ENCODE peak calls at places on chromosomes 13 and 19, in seven cellular contexts. One of them, this sample, is unnamed.

GRCh38 chr13:89401209-89401810 is 1730.1 kb downstream of the SLITRK5 start:
- DNase-seq in fibroblast of villous mesenchyme: peak
- DNase-seq in nephron progenitor cell: no peak
- DNase-seq in AG09319: peak
- DNase-seq in HFFc6: no peak
- DNase-seq in tibial artery: no peak
- DNase-seq in hepatocyte: peak
- DNase-seq in this sample: no peak

GRCh38 chr19:14561832-14562351 is 10.0 kb downstream of the NDUFB7 start:
- DNase-seq in fibroblast of villous mesenchyme: peak
- DNase-seq in nephron progenitor cell: no peak
- DNase-seq in AG09319: no peak
- DNase-seq in HFFc6: no peak
- DNase-seq in tibial artery: peak
- DNase-seq in hepatocyte: peak
- DNase-seq in this sample: no peak

GRCh38 chr19:48975947-48976847 is 11.1 kb downstream of the FTL start:
- DNase-seq in fibroblast of villous mesenchyme: no peak
- DNase-seq in nephron progenitor cell: no peak
- DNase-seq in AG09319: no peak
- DNase-seq in HFFc6: no peak
- DNase-seq in tibial artery: no peak
- DNase-seq in hepatocyte: no peak
- DNase-seq in this sample: no peak

GRCh38 chr19:34269489-34269888 is 15.1 kb downstream of the GARRE1 start:
- DNase-seq in fibroblast of villous mesenchyme: no peak
- DNase-seq in nephron progenitor cell: no peak
- DNase-seq in AG09319: no peak
- DNase-seq in HFFc6: no peak
- DNase-seq in tibial artery: no peak
- DNase-seq in hepatocyte: no peak
- DNase-seq in this sample: no peak

GRCh38 chr13:91406619-91407018 is 8.2 kb downstream of the GPC5 start:
- DNase-seq in fibroblast of villous mesenchyme: peak
- DNase-seq in nephron progenitor cell: no peak
- DNase-seq in AG09319: no peak
- DNase-seq in HFFc6: peak
- DNase-seq in tibial artery: no peak
- DNase-seq in hepatocyte: peak
- DNase-seq in this sample: peak

GRCh38 chr19:15316498-15316897 is 15.8 kb downstream of the BRD4 start:
- DNase-seq in fibroblast of villous mesenchyme: peak
- DNase-seq in nephron progenitor cell: no peak
- DNase-seq in AG09319: no peak
- DNase-seq in HFFc6: peak
- DNase-seq in tibial artery: no peak
- DNase-seq in hepatocyte: no peak
- DNase-seq in this sample: no peak

GRCh38 chr13:41552031-41552430 is 94.7 kb downstream of the RGCC start:
- DNase-seq in fibroblast of villous mesenchyme: no peak
- DNase-seq in nephron progenitor cell: no peak
- DNase-seq in AG09319: no peak
- DNase-seq in HFFc6: no peak
- DNase-seq in tibial artery: no peak
- DNase-seq in hepatocyte: no peak
- DNase-seq in this sample: no peak

GRCh38 chr19:16106121-16106520 is 5.6 kb upstream of the RAB8A start:
- DNase-seq in fibroblast of villous mesenchyme: peak
- DNase-seq in nephron progenitor cell: no peak
- DNase-seq in AG09319: no peak
- DNase-seq in HFFc6: peak
- DNase-seq in tibial artery: no peak
- DNase-seq in hepatocyte: no peak
- DNase-seq in this sample: no peak

GRCh38 chr19:40716031-40716654 is 543 bp downstream of the COQ8B start:
- DNase-seq in fibroblast of villous mesenchyme: no peak
- DNase-seq in nephron progenitor cell: no peak
- DNase-seq in AG09319: no peak
- DNase-seq in HFFc6: peak
- DNase-seq in tibial artery: peak
- DNase-seq in hepatocyte: no peak
- DNase-seq in this sample: peak

GRCh38 chr19:10191347-10191746 is 3.4 kb downstream of the DNMT1 start:
- DNase-seq in fibroblast of villous mesenchyme: peak
- DNase-seq in nephron progenitor cell: no peak
- DNase-seq in AG09319: peak
- DNase-seq in HFFc6: peak
- DNase-seq in tibial artery: peak
- DNase-seq in hepatocyte: no peak
- DNase-seq in this sample: no peak

GRCh38 chr19:53646144-53646543 is 14.3 kb downstream of the DPRX start:
- DNase-seq in fibroblast of villous mesenchyme: peak
- DNase-seq in nephron progenitor cell: no peak
- DNase-seq in AG09319: no peak
- DNase-seq in HFFc6: no peak
- DNase-seq in tibial artery: no peak
- DNase-seq in hepatocyte: no peak
- DNase-seq in this sample: no peak

GRCh38 chr19:17686592-17687042 is 1.5 kb downstream of the UNC13A start:
- DNase-seq in fibroblast of villous mesenchyme: no peak
- DNase-seq in nephron progenitor cell: peak
- DNase-seq in AG09319: no peak
- DNase-seq in HFFc6: peak
- DNase-seq in tibial artery: no peak
- DNase-seq in hepatocyte: peak
- DNase-seq in this sample: no peak

GRCh38 chr19:33436360-33437345 is 63.1 kb downstream of the CEBPG start:
- DNase-seq in fibroblast of villous mesenchyme: no peak
- DNase-seq in nephron progenitor cell: peak
- DNase-seq in AG09319: no peak
- DNase-seq in HFFc6: no peak
- DNase-seq in tibial artery: no peak
- DNase-seq in hepatocyte: no peak
- DNase-seq in this sample: no peak

GRCh38 chr13:31905896-31906295 is 125.7 kb upstream of the FRY start:
- DNase-seq in fibroblast of villous mesenchyme: no peak
- DNase-seq in nephron progenitor cell: no peak
- DNase-seq in AG09319: no peak
- DNase-seq in HFFc6: no peak
- DNase-seq in tibial artery: no peak
- DNase-seq in hepatocyte: no peak
- DNase-seq in this sample: no peak

GRCh38 chr13:24270639-24271131 is 38.7 kb upstream of the C1QTNF9 start:
- DNase-seq in fibroblast of villous mesenchyme: peak
- DNase-seq in nephron progenitor cell: no peak
- DNase-seq in AG09319: no peak
- DNase-seq in HFFc6: peak
- DNase-seq in tibial artery: peak
- DNase-seq in hepatocyte: peak
- DNase-seq in this sample: peak

GRCh38 chr19:46515879-46516350 is 20.2 kb upstream of the PNMA8B start:
- DNase-seq in fibroblast of villous mesenchyme: peak
- DNase-seq in nephron progenitor cell: no peak
- DNase-seq in AG09319: no peak
- DNase-seq in HFFc6: peak
- DNase-seq in tibial artery: no peak
- DNase-seq in hepatocyte: peak
- DNase-seq in this sample: peak

GRCh38 chr19:44643605-44644390 is at the start of gene PVR:
- DNase-seq in fibroblast of villous mesenchyme: peak
- DNase-seq in nephron progenitor cell: peak
- DNase-seq in AG09319: no peak
- DNase-seq in HFFc6: peak
- DNase-seq in tibial artery: peak
- DNase-seq in hepatocyte: peak
- DNase-seq in this sample: peak

GRCh38 chr19:8204961-8205360 is 4.2 kb upstream of the CERS4 start:
- DNase-seq in fibroblast of villous mesenchyme: no peak
- DNase-seq in nephron progenitor cell: no peak
- DNase-seq in AG09319: no peak
- DNase-seq in HFFc6: no peak
- DNase-seq in tibial artery: no peak
- DNase-seq in hepatocyte: no peak
- DNase-seq in this sample: peak

GRCh38 chr19:16026756-16027155 is 49.5 kb upstream of the TPM4 start:
- DNase-seq in fibroblast of villous mesenchyme: no peak
- DNase-seq in nephron progenitor cell: no peak
- DNase-seq in AG09319: no peak
- DNase-seq in HFFc6: no peak
- DNase-seq in tibial artery: no peak
- DNase-seq in hepatocyte: no peak
- DNase-seq in this sample: no peak

GRCh38 chr13:20182231-20182846 is 10.4 kb downstream of the GJB2 start:
- DNase-seq in fibroblast of villous mesenchyme: peak
- DNase-seq in nephron progenitor cell: peak
- DNase-seq in AG09319: no peak
- DNase-seq in HFFc6: peak
- DNase-seq in tibial artery: no peak
- DNase-seq in hepatocyte: peak
- DNase-seq in this sample: peak

GRCh38 chr13:95254341-95254740 is 46.9 kb downstream of the ABCC4 start:
- DNase-seq in fibroblast of villous mesenchyme: no peak
- DNase-seq in nephron progenitor cell: no peak
- DNase-seq in AG09319: no peak
- DNase-seq in HFFc6: peak
- DNase-seq in tibial artery: no peak
- DNase-seq in hepatocyte: no peak
- DNase-seq in this sample: no peak

GRCh38 chr13:37023871-37024270 is 23.3 kb downstream of the EXOSC8 start:
- DNase-seq in fibroblast of villous mesenchyme: peak
- DNase-seq in nephron progenitor cell: no peak
- DNase-seq in AG09319: no peak
- DNase-seq in HFFc6: peak
- DNase-seq in tibial artery: no peak
- DNase-seq in hepatocyte: peak
- DNase-seq in this sample: no peak

GRCh38 chr19:18292460-18292809 is 11.0 kb upstream of the JUND start:
- DNase-seq in fibroblast of villous mesenchyme: no peak
- DNase-seq in nephron progenitor cell: no peak
- DNase-seq in AG09319: no peak
- DNase-seq in HFFc6: no peak
- DNase-seq in tibial artery: no peak
- DNase-seq in hepatocyte: no peak
- DNase-seq in this sample: no peak

GRCh38 chr13:77172650-77173049 is 145.7 kb upstream of the FBXL3 start:
- DNase-seq in fibroblast of villous mesenchyme: no peak
- DNase-seq in nephron progenitor cell: no peak
- DNase-seq in AG09319: no peak
- DNase-seq in HFFc6: no peak
- DNase-seq in tibial artery: no peak
- DNase-seq in hepatocyte: no peak
- DNase-seq in this sample: no peak

GRCh38 chr13:94119360-94119936 is 360.0 kb downstream of the DCT start:
- DNase-seq in fibroblast of villous mesenchyme: no peak
- DNase-seq in nephron progenitor cell: no peak
- DNase-seq in AG09319: no peak
- DNase-seq in HFFc6: no peak
- DNase-seq in tibial artery: no peak
- DNase-seq in hepatocyte: peak
- DNase-seq in this sample: no peak
- TF ChIP-seq CTCF in fibroblast of villous mesenchyme: no peak
- TF ChIP-seq CTCF in nephron progenitor cell: no peak
- TF ChIP-seq CTCF in AG09319: no peak
- TF ChIP-seq CTCF in HFFc6: no peak
- TF ChIP-seq CTCF in tibial artery: no peak
- TF ChIP-seq CTCF in hepatocyte: peak
- TF ChIP-seq CTCF in this sample: no peak

GRCh38 chr19:2579678-2580280 is 103.9 kb downstream of the GADD45B start:
- DNase-seq in fibroblast of villous mesenchyme: no peak
- DNase-seq in nephron progenitor cell: no peak
- DNase-seq in AG09319: no peak
- DNase-seq in HFFc6: no peak
- DNase-seq in tibial artery: no peak
- DNase-seq in hepatocyte: no peak
- DNase-seq in this sample: no peak
- TF ChIP-seq CTCF in fibroblast of villous mesenchyme: no peak
- TF ChIP-seq CTCF in nephron progenitor cell: no peak
- TF ChIP-seq CTCF in AG09319: no peak
- TF ChIP-seq CTCF in HFFc6: peak
- TF ChIP-seq CTCF in tibial artery: peak
- TF ChIP-seq CTCF in hepatocyte: no peak
- TF ChIP-seq CTCF in this sample: peak

DNA sequence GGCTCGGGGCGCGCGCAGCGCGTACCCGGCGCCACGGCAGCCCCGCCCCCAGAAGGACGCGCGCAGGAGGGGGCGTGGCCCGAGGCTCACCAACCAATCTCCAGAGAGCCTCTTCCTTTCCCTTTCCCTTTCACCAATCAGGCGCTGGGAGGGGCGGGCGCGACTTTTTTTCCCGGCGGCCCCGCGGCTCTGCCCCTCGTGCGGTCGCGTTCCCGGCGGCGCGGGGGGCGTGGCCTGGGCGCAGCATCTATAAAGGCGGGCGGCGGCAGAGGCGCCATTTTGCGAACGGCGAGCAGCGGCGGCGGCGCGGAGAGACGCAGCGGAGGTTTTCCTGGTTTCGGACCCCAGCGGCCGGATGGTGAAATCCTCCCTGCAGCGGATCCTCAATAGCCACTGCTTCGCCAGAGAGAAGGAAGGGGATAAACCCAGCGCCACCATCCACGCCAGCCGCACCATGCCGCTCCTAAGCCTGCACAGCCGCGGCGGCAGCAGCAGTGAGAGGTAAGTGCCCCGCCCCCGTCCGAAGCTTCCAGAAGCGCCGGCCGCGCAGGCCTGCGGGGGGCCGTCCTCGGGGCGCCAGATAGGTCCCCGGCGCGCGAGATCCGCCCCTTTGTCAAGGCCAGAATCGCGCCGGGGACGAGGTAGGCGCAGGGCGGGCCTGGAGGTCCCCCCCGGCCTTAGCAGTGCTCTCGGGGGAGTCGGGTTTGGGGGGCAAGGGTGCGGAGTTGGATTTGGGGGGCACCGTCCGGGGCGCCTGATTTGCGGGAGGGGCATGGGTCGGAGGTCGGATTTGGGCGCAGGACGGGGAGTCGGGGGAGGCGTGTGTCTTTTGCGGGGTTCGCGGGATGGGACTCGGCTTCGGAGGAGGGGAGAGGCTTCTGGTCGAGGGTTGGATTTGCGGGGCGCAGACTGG is 12.5 kb downstream of the PEAK3 start:
- DNase-seq in fibroblast of villous mesenchyme: peak
- DNase-seq in nephron progenitor cell: peak
- DNase-seq in AG09319: peak
- DNase-seq in HFFc6: peak
- DNase-seq in tibial artery: peak
- DNase-seq in hepatocyte: peak
- DNase-seq in this sample: peak
- TF ChIP-seq CTCF in fibroblast of villous mesenchyme: peak
- TF ChIP-seq CTCF in nephron progenitor cell: no peak
- TF ChIP-seq CTCF in AG09319: no peak
- TF ChIP-seq CTCF in HFFc6: no peak
- TF ChIP-seq CTCF in tibial artery: peak
- TF ChIP-seq CTCF in hepatocyte: peak
- TF ChIP-seq CTCF in this sample: no peak

GRCh38 chr13:66714795-66715194 is 515.3 kb downstream of the PCDH9 start:
- DNase-seq in fibroblast of villous mesenchyme: no peak
- DNase-seq in nephron progenitor cell: no peak
- DNase-seq in AG09319: no peak
- DNase-seq in HFFc6: no peak
- DNase-seq in tibial artery: no peak
- DNase-seq in hepatocyte: no peak
- DNase-seq in this sample: no peak
- TF ChIP-seq CTCF in fibroblast of villous mesenchyme: no peak
- TF ChIP-seq CTCF in nephron progenitor cell: no peak
- TF ChIP-seq CTCF in AG09319: peak
- TF ChIP-seq CTCF in HFFc6: peak
- TF ChIP-seq CTCF in tibial artery: no peak
- TF ChIP-seq CTCF in hepatocyte: no peak
- TF ChIP-seq CTCF in this sample: no peak

GRCh38 chr19:4057913-4058695 is 8.6 kb downstream of the ZBTB7A start:
- DNase-seq in fibroblast of villous mesenchyme: peak
- DNase-seq in nephron progenitor cell: no peak
- DNase-seq in AG09319: peak
- DNase-seq in HFFc6: peak
- DNase-seq in tibial artery: peak
- DNase-seq in hepatocyte: peak
- DNase-seq in this sample: peak
- TF ChIP-seq CTCF in fibroblast of villous mesenchyme: peak
- TF ChIP-seq CTCF in nephron progenitor cell: no peak
- TF ChIP-seq CTCF in AG09319: peak
- TF ChIP-seq CTCF in HFFc6: peak
- TF ChIP-seq CTCF in tibial artery: peak
- TF ChIP-seq CTCF in hepatocyte: peak
- TF ChIP-seq CTCF in this sample: no peak

This sample was measured in Calu3.